ENCODE peak calls at places on chromosomes 3 and 15, in seven cellular contexts. K, I, T, P, X, B and E are unnamed samples.

GRCh38 chr3:16064660-16065414 is 109.6 kb upstream of the GALNT15 start:
- DNase-seq in P (no peak), K (no peak), X (no peak), B (peak; percentile 12), I (no peak), T (no peak), E (peak; percentile 35)

GRCh38 chr3:53016236-53016635 is 29.6 kb downstream of the SFMBT1 start:
- DNase-seq in P (no peak), B (no peak), K (no peak), I (no peak), X (no peak), T (no peak), E (no peak)

GRCh38 chr15:72796515-72797337 is 13.2 kb upstream of the ADPGK start:
- DNase-seq in T (peak; percentile 15), X (no peak), I (no peak), B (no peak), P (peak; percentile 93), K (peak; percentile 72), E (peak; percentile 57)

GRCh38 chr15:48800811-48801460 is 9.9 kb downstream of the CEP152 start:
- DNase-seq in T (no peak), K (peak; percentile 10), P (peak; percentile 20), B (peak; percentile 26), I (no peak), X (no peak), E (peak; percentile 10)

GRCh38 chr15:76199106-76200082 is 111.9 kb downstream of the ETFA start:
- DNase-seq in X (no peak), I (no peak), K (peak; percentile 63), B (no peak), P (no peak), T (peak; percentile 39), E (no peak)

GRCh38 chr3:61454806-61455205 is 106.6 kb upstream of the PTPRG start:
- DNase-seq in P (no peak), X (no peak), B (no peak), K (no peak), T (no peak), I (no peak), E (no peak)

GRCh38 chr3:118772036-118773030 is 262.3 kb downstream of the IGSF11 start:
- DNase-seq in B (no peak), X (no peak), P (no peak), I (peak; percentile 64), T (no peak), K (peak; percentile 25), E (no peak)

GRCh38 chr3:46998852-46999515 is 19.5 kb downstream of the NBEAL2 start:
- DNase-seq in P (no peak), X (no peak), K (no peak), I (no peak), B (no peak), T (no peak), E (no peak)

GRCh38 chr3:51311055-51311454 is 74.0 kb upstream of the MANF start:
- DNase-seq in K (peak; percentile 9), P (peak; percentile 32), T (peak; percentile 23), X (no peak), B (peak; percentile 28), I (no peak), E (peak; percentile 41)

GRCh38 chr3:130850846-130851245 is 43.0 kb upstream of the ATP2C1 start:
- DNase-seq in X (no peak), I (no peak), T (no peak), B (no peak), P (no peak), K (no peak), E (peak; percentile 49)

GRCh38 chr3:122754867-122755835 is 38.5 kb downstream of the HSPBAP1 start:
- DNase-seq in K (peak; percentile 37), I (peak; percentile 33), B (peak; percentile 51), T (peak; percentile 34), X (no peak), P (peak; percentile 30), E (no peak)

GRCh38 chr3:71684752-71685151 is 40.5 kb downstream of the EIF4E3 start:
- DNase-seq in I (no peak), K (no peak), P (no peak), X (no peak), B (no peak), T (no peak), E (no peak)

GRCh38 chr3:36647423-36647853 is 116.9 kb downstream of the DCLK3 start:
- DNase-seq in I (no peak), K (no peak), B (no peak), X (no peak), T (no peak), P (no peak), E (no peak)

GRCh38 chr3:146065573-146066006 is 95.4 kb downstream of the PLOD2 start:
- DNase-seq in I (no peak), P (no peak), K (no peak), X (no peak), T (peak; percentile 38), B (peak; percentile 50), E (no peak)

GRCh38 chr3:55180936-55181535 is 253.2 kb upstream of the LRTM1 start:
- DNase-seq in X (no peak), P (peak; percentile 38), I (no peak), T (no peak), B (peak; percentile 11), K (peak; percentile 32), E (peak; percentile 11)
- TF ChIP-seq JUND in X (no peak), P (no peak), I (no peak), T (no peak), B (no peak), K (no peak), E (no peak)

GRCh38 chr3:20141841-20142240 is 44.2 kb downstream of the SGO1 start:
- DNase-seq in K (no peak), P (peak; percentile 46), X (no peak), T (no peak), B (no peak), I (no peak), E (no peak)
- TF ChIP-seq JUND in K (no peak), P (no peak), X (no peak), T (no peak), B (no peak), I (no peak), E (no peak)

DNA sequence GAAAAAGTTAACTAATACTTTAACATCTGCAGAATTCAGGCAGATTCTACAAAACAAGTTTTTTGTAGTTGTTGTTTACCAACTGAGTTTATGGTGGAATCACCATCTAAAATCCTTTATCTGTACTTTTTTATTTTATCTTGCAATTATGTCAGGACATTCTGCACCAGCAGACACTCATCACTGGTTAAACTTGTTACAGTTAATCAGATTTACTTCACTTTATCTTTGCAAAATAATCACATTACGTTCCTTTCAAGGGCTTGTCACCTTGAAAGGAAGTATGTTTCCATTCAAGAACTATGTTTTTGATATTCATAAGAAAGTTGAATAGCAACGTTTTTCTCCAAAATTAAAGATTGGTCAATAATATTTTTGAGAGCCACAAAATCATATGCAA is 796.6 kb upstream of the ROBO1 start:
- DNase-seq in T (no peak), K (no peak), I (no peak), B (no peak), X (no peak), P (no peak), E (no peak)
- TF ChIP-seq JUND in T (no peak), K (no peak), I (no peak), B (no peak), X (no peak), P (no peak), E (no peak)

DNA sequence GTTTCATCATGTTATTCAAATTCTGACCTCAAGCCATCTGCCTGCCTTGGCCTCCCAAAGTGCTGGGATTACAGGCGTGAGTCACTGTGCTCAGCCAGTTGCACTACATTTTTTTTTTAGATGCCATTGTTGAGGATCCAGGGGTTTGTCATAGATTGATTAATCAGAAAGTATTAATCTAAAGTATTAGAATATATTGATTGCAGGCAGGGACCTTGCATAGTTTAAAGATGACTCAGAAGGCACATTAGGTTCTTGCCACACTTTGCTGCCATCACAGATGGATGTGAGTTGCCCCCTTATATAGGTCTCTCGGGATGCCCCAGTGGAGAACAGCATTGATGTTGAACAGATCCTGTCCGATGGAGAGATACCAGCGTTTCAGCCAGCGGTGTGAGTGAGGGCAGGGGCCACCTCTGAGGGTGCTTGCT is 41.1 kb downstream of the IGF1R start:
- DNase-seq in K (no peak), T (no peak), I (no peak), X (no peak), B (no peak), P (peak; percentile 73), E (no peak)
- TF ChIP-seq JUND in K (no peak), T (peak; percentile 28), I (no peak), X (no peak), B (no peak), P (peak; percentile 47), E (no peak)

DNA sequence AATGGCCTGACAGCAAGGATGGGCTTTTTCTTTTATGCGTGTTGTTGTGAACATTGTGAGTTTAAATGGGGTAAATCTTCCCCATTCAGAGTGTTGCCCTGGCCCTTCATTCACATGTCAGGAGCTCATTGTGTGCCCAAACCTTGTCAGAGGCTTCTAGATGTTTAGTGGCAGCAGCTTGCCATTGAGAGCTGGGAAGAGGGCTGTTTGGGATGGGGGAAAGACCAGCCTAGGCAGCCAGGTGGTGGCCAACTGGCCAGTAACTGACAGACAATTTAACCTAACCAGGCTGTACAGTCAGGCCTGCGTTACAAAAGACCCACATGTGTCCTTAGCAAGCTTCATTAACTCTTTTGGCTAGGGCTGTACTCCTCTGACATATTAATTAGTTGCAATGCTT is 64.7 kb downstream of the EPHA3 start:
- DNase-seq in P (no peak), T (no peak), I (no peak), K (no peak), B (no peak), X (no peak), E (no peak)
- TF ChIP-seq JUND in P (no peak), T (no peak), I (no peak), K (no peak), B (no peak), X (no peak), E (no peak)

GRCh38 chr3:153284282-153284938 is 122.4 kb downstream of the RAP2B start:
- DNase-seq in I (peak; percentile 12), P (no peak), T (peak; percentile 61), B (peak; percentile 10), X (no peak), K (peak; percentile 35), E (no peak)
- TF ChIP-seq JUND in I (no peak), P (peak; percentile 32), T (peak; percentile 25), B (no peak), X (no peak), K (peak; percentile 67), E (no peak)